ENCODE peak calls at places on chromosomes 16 and 17, in five cellular contexts. I is aorta, V is fibroblast of the conjunctiva, G is RPMI7951, T is NAMALWA. Z is an unnamed sample.

GRCh38 chr17:43813386-43813785 is 19.6 kb downstream of the MPP3 start:
- DNase-seq in I (no peak), G (no peak), V (no peak), T (no peak), Z (no peak)

GRCh38 chr17:43880420-43880991 is 26.8 kb downstream of the MPP2 start:
- DNase-seq in T (peak), G (peak), I (no peak), V (no peak), Z (no peak)

GRCh38 chr16:84950906-84951305 is 60.4 kb downstream of the ZDHHC7 start:
- DNase-seq in V (no peak), T (peak), G (no peak), I (no peak), Z (no peak)

GRCh38 chr16:71919033-71919432 is 23.7 kb downstream of the IST1 start:
- DNase-seq in V (no peak), T (no peak), I (no peak), G (no peak), Z (no peak)

GRCh38 chr17:42121066-42121769 is at the start of gene KAT2A:
- DNase-seq in T (peak), G (peak), V (peak), I (peak), Z (peak)

GRCh38 chr17:15027853-15028252 is 237.3 kb downstream of the PMP22 start:
- DNase-seq in G (no peak), I (no peak), V (no peak), T (no peak), Z (no peak)

GRCh38 chr16:82629441-82630027 is 2.8 kb downstream of the CDH13 start:
- DNase-seq in T (no peak), G (peak), V (no peak), I (no peak), Z (no peak)

GRCh38 chr16:12315330-12316138 is 339.0 kb downstream of the SNX29 start:
- DNase-seq in V (no peak), I (no peak), T (no peak), G (no peak), Z (no peak)

GRCh38 chr17:61355475-61355874 is 44.2 kb upstream of the TBX2 start:
- DNase-seq in T (no peak), G (no peak), I (no peak), V (no peak), Z (no peak)

GRCh38 chr17:18184143-18185007 is 747 bp downstream of the ALKBH5 start:
- DNase-seq in T (peak), V (no peak), G (no peak), I (peak), Z (peak)

GRCh38 chr17:77963441-77963840 is 4.9 kb downstream of the TNRC6C start:
- DNase-seq in G (peak), I (no peak), T (no peak), V (peak), Z (peak)

GRCh38 chr16:87541004-87541881 is 48.4 kb upstream of the ZCCHC14 start:
- DNase-seq in T (no peak), G (no peak), V (peak), I (peak), Z (peak)

GRCh38 chr17:1323336-1323735 is 43.9 kb downstream of the TRARG1 start:
- DNase-seq in I (no peak), G (no peak), T (no peak), V (no peak), Z (no peak)

GRCh38 chr16:78918805-78919204 is 681.7 kb downstream of the MAF start:
- DNase-seq in V (no peak), T (no peak), G (no peak), I (no peak), Z (no peak)

GRCh38 chr16:28529124-28529523 is 9.7 kb downstream of the NUPR1 start:
- DNase-seq in T (no peak), G (no peak), V (no peak), I (no peak), Z (no peak)

GRCh38 chr17:52159810-52160578 is 1.5 kb upstream of the CA10 start:
- DNase-seq in I (no peak), T (no peak), V (no peak), G (no peak), Z (no peak)

Z was measured in left ventricle myocardium inferior.